ENCODE peak calls at places on chromosomes 12 and 14, in six cellular contexts. M, V, G, H, E and I are unnamed samples.

GRCh38 chr12:75759842-75760260 is 248.4 kb upstream of the KRR1 start:
- DNase-seq in V (no peak), G (no peak), H (no peak), E (peak; percentile 84), M (no peak), I (peak; percentile 67)

GRCh38 chr12:61282790-61283575 is 977.2 kb upstream of the USP15 start:
- DNase-seq in M (no peak), G (no peak), E (no peak), H (no peak), V (no peak), I (peak; percentile 44)

GRCh38 chr12:121467638-121468403 is 67.9 kb downstream of the RNF34 start:
- DNase-seq in M (no peak), G (peak; percentile 71), E (no peak), V (peak; percentile 17), H (no peak), I (peak; percentile 6)

GRCh38 chr14:54807428-54807827 is 95.2 kb downstream of the GCH1 start:
- DNase-seq in G (no peak), H (no peak), E (no peak), V (no peak), M (no peak), I (no peak)

GRCh38 chr12:130192667-130193345 is 30.5 kb downstream of the FZD10 start:
- DNase-seq in M (no peak), E (no peak), G (no peak), V (no peak), H (no peak), I (no peak)

GRCh38 chr14:105979446-105979845 is 453.1 kb downstream of the TMEM121 start:
- DNase-seq in M (no peak), V (no peak), H (no peak), E (no peak), G (no peak), I (no peak)

GRCh38 chr12:96427269-96427729 is 27.1 kb upstream of the CDK17 start:
- DNase-seq in E (peak; percentile 100), V (no peak), H (no peak), G (peak; percentile 73), M (peak; percentile 38), I (peak; percentile 100)

GRCh38 chr12:116880213-116880816 is 926 bp downstream of the HRK start:
- DNase-seq in G (no peak), E (peak; percentile 58), M (no peak), H (no peak), V (no peak), I (no peak)

GRCh38 chr12:111482464-111482863 is 76.7 kb downstream of the SH2B3 start:
- DNase-seq in V (no peak), H (no peak), M (no peak), E (no peak), G (no peak), I (no peak)

GRCh38 chr12:75935544-75936242 is 95.9 kb downstream of the PHLDA1 start:
- DNase-seq in E (no peak), V (no peak), H (no peak), G (no peak), M (no peak), I (no peak)

GRCh38 chr12:57214398-57214781 is 2.2 kb upstream of the NXPH4 start:
- DNase-seq in V (peak; percentile 53), M (peak; percentile 65), E (peak; percentile 63), G (peak; percentile 81), H (peak; percentile 77), I (peak; percentile 45)

GRCh38 chr12:62006076-62006732 is 254.0 kb upstream of the USP15 start:
- DNase-seq in M (peak; percentile 39), V (no peak), E (peak; percentile 66), H (no peak), G (no peak), I (peak; percentile 40)

GRCh38 chr12:48938805-48939204 is 13.5 kb upstream of the FKBP11 start:
- DNase-seq in H (no peak), G (no peak), V (no peak), E (no peak), M (no peak), I (no peak)

GRCh38 chr12:3419538-3419937 is 71.5 kb upstream of the PRMT8 start:
- DNase-seq in E (no peak), V (no peak), H (no peak), M (no peak), G (no peak), I (no peak)

GRCh38 chr12:132145334-132145733 is 1.1 kb downstream of the NOC4L start:
- DNase-seq in G (no peak), E (no peak), V (no peak), H (no peak), M (no peak), I (no peak)
- H3K4me3 ChIP-seq in G (peak overlapping the region; percentile 98), E (peak overlapping the region; percentile 86), V (peak overlapping the region; percentile 99), H (peak overlapping the region; percentile 74), M (peak overlapping the region; percentile 93), I (peak overlapping the region; percentile 80)

DNA sequence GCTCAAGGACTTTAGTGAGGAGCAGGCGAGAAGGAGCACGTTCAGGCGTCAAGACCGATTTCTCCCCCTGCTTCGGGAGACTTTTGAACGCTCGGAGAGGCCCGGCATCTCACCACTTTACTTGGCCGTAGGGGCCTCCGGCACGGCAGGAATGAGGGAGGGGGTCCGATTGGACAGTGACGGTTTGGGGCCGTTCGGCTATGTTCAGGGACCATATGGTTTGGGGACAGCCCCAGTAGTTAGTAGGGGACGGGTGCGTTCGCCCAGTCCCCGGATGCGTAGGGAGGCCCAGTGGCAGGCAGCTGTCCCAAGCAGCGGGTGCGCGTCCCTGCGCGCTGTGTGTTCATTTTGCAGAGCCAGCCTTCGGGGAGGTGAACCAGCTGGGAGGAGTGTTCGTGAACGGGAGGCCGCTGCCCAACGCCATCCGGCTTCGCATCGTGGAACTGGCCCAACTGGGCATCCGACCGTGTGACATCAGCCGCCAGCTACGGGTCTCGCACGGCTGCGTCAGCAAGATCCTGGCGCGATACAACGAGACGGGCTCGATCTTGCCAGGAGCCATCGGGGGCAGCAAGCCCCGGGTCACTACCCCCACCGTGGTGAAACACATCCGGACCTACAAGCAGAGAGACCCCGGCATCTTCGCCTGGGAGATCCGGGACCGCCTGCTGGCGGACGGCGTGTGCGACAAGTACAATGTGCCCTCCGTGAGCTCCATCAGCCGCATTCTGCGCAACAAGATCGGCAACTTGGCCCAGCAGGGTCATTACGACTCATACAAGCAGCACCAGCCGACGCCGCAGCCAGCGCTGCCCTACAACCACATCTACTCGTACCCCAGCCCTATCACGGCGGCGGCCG is 1.1 kb downstream of the PAX9 start:
- DNase-seq in M (no peak), G (peak; percentile 79), H (no peak), V (peak; percentile 65), E (no peak), I (no peak)
- H3K4me3 ChIP-seq in M (peak overlapping the region; percentile 54), G (peak overlapping the region; percentile 48), H (no peak overlapping the region), V (peak overlapping the region; percentile 53), E (no peak overlapping the region), I (peak overlapping the region; percentile 22)

DNA sequence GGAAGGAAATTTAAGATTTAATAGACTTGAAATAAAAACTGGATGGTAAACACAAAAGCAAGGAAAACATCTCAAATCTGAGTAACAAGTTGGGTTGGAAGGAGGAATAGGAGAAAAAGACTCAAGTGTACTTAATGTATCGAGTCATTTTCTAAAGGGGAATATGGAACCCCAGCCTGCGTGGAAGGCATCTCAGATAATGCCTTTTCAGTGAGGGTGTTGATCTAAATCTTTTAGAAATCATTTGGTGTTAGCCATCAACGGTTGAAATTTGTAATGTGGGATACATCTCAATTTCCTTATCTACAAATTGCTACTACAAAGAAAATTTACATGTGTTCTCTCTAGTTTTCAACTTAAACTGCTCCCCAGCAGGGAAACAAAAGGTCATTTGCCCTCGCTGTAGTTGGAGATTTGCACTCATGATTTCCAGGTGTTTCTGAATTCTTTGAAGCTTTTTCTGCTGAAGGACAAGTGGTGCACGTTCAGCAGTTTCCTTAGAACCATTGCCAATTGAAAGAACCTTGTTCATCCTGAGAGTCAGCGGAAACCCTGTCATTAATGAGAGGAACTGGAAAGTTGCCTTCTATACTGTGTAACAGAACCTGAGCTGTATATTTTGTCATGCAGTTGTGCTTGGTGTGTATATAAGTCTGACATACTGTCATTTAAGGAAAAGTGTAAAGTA is 2.2 kb downstream of the PCBP2 start:
- DNase-seq in G (no peak), V (no peak), M (no peak), E (no peak), H (no peak), I (no peak)
- H3K4me3 ChIP-seq in G (no peak overlapping the region), V (peak overlapping the region; percentile 85), M (peak overlapping the region; percentile 70), E (peak overlapping the region; percentile 4), H (no peak overlapping the region), I (peak overlapping the region; percentile 91)

DNA sequence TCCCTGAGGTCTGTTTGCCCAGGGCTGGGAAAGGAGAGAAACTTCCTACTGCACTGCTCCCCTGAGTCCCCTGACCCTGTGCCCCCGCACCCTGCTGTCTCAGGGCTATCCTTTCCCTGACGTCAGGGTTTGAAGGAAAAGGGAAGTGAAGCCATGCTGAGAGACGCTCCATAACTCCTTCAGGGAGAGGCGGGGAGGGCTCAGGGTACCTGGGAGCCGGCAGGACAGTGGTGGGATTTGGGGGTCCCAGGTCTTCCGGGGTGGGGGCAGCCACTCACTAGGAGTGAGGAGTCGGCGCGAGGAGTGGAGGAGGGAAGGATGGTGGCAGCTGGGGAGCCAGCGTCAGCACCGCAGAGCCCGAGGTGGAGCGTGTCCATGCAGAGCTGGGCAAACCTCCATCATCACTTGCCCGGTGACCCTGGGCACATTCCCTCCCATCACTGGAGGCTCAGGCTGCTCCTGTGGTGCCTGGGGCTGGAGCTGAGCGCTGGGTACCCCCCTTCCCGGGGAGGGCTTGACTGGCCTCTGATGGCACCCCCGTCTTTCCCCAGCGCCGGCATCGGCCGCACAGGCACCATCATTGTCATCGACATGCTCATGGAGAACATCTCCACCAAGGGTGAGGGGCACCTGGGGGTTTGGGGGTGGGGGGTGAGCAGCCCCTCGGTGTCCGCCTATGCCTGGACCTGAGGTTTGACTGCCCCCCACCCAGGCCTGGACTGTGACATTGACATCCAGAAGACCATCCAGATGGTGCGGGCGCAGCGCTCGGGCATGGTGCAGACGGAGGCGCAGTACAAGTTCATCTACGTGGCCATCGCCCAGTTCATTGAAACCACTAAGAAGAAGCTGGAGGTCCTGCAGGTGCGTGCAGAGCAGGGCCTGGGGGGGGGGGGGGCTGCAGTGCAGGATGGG is 8.5 kb downstream of the PTPN6 start:
- DNase-seq in V (no peak), G (peak; percentile 68), H (peak; percentile 52), E (no peak), M (no peak), I (no peak)
- H3K4me3 ChIP-seq in V (no peak overlapping the region), G (no peak overlapping the region), H (peak overlapping the region; percentile 54), E (no peak overlapping the region), M (no peak overlapping the region), I (no peak overlapping the region)

GRCh38 chr14:99718031-99718810 is 34.1 kb downstream of the CYP46A1 start:
- DNase-seq in G (no peak), H (no peak), V (no peak), E (no peak), M (no peak), I (no peak)
- H3K4me3 ChIP-seq in G (no peak overlapping the region), H (no peak overlapping the region), V (no peak overlapping the region), E (no peak overlapping the region), M (no peak overlapping the region), I (no peak overlapping the region)

GRCh38 chr14:103909531-103910261 is 18.6 kb upstream of the TDRD9 start:
- DNase-seq in G (no peak), V (no peak), E (no peak), H (no peak), M (no peak), I (no peak)
- H3K4me3 ChIP-seq in G (no peak overlapping the region), V (no peak overlapping the region), E (no peak overlapping the region), H (peak overlapping the region; percentile 36), M (no peak overlapping the region), I (no peak overlapping the region)